ENCODE peak calls at places on chromosomes 13 and 19, in ten cellular contexts. L is effector memory CD8-positive, alpha-beta T cell; K is ACHN; G is nucleus accumbens; C is tibial artery; R is GM04503; V is cardiac muscle cell; M is memory B cell; I is NCI-H1417; U is KBM-7. P is an unnamed sample.

GRCh38 chr19:2050349-2050990 is 574 bp downstream of the MKNK2 start:
- DNase-seq in M (no peak), L (no peak), R (no peak), I (no peak), C (no peak), K (no peak), V (no peak), U (no peak), G (no peak), P (no peak)

GRCh38 chr19:58479736-58480480 is 3.8 kb downstream of the ZNF446 start:
- DNase-seq in I (no peak), K (no peak), R (no peak), L (no peak), M (no peak), V (no peak), G (no peak), C (no peak), U (no peak), P (no peak)

GRCh38 chr19:16160943-16161560 is 12.3 kb downstream of the CIB3 start:
- DNase-seq in G (no peak), R (no peak), L (no peak), C (no peak), K (peak), U (no peak), V (peak), I (no peak), M (no peak), P (no peak)

GRCh38 chr19:34120846-34121639 is 51.3 kb upstream of the LSM14A start:
- DNase-seq in G (no peak), C (no peak), M (peak), R (no peak), U (peak), I (no peak), K (peak), V (peak), L (peak), P (peak)

GRCh38 chr19:662207-662961 is 630 bp downstream of the RNF126 start:
- DNase-seq in G (no peak), L (peak), V (peak), K (peak), U (peak), C (no peak), R (no peak), I (no peak), M (no peak), P (peak)

GRCh38 chr19:1046117-1046626 is 6.3 kb downstream of the ABCA7 start:
- DNase-seq in L (no peak), V (no peak), I (no peak), G (no peak), R (no peak), K (no peak), C (no peak), M (no peak), U (no peak), P (no peak)

GRCh38 chr13:25927966-25928365 is 123.8 kb downstream of the SHISA2 start:
- DNase-seq in C (no peak), L (no peak), M (no peak), V (no peak), R (no peak), G (no peak), I (no peak), K (no peak), U (no peak), P (no peak)

GRCh38 chr13:82961757-82962156 is 920.5 kb downstream of the SLITRK1 start:
- DNase-seq in U (no peak), M (no peak), R (no peak), G (no peak), V (no peak), C (no peak), K (no peak), I (no peak), L (no peak), P (no peak)

P was measured in MM.1S.